ENCODE peak calls at places on chromosomes 2 and 18, in seven cellular contexts. J is mesenchymal stem cell, O is esophagus squamous epithelium, H is aorta, K is GM23248, G is transverse colon, I is colonic mucosa. T is an unnamed sample.

GRCh38 chr2:235740821-235741220 is 247.0 kb downstream of the AGAP1 start:
- DNase-seq in J (no peak), O (no peak), H (no peak), K (no peak), G (peak), I (no peak), T (no peak)

GRCh38 chr18:77143196-77143595 is 10.6 kb upstream of the MBP start:
- DNase-seq in J (no peak), O (no peak), H (no peak), K (no peak), G (no peak), I (no peak), T (no peak)

GRCh38 chr18:37334494-37335125 is 231.0 kb downstream of the CELF4 start:
- DNase-seq in J (no peak), O (no peak), H (no peak), K (peak), G (no peak), I (no peak), T (no peak)

GRCh38 chr2:240428245-240428644 is 7.2 kb upstream of the GPC1 start:
- DNase-seq in J (no peak), O (no peak), H (no peak), K (no peak), G (no peak), I (no peak), T (no peak)

GRCh38 chr2:169705927-169706326 is 11.7 kb downstream of the PHOSPHO2 start:
- DNase-seq in J (peak), O (no peak), H (no peak), K (peak), G (no peak), I (no peak), T (no peak)

GRCh38 chr2:9163306-9164111 is 43.1 kb upstream of the ASAP2 start:
- DNase-seq in J (no peak), O (no peak), H (no peak), K (peak), G (no peak), I (no peak), T (no peak)

GRCh38 chr18:31685097-31686082 is 1.0 kb upstream of the B4GALT6 start:
- DNase-seq in J (peak), O (no peak), H (peak), K (peak), G (peak), I (peak), T (peak)

GRCh38 chr2:234863043-234863934 is 88.5 kb upstream of the SH3BP4 start:
- DNase-seq in J (peak), O (no peak), H (peak), K (peak), G (peak), I (peak), T (peak)

GRCh38 chr2:230814616-230815015 is 50.1 kb upstream of the ITM2C start:
- DNase-seq in J (peak), O (no peak), H (no peak), K (peak), G (no peak), I (no peak), T (no peak)

GRCh38 chr2:69026026-69026425 is 13.0 kb downstream of the ANTXR1 start:
- DNase-seq in J (peak), O (no peak), H (no peak), K (peak), G (peak), I (peak), T (no peak)

GRCh38 chr2:70440621-70441020 is 113.0 kb downstream of the TGFA start:
- DNase-seq in J (no peak), O (no peak), H (no peak), K (no peak), G (no peak), I (no peak), T (no peak)

GRCh38 chr2:141384676-141385075 is 746.1 kb downstream of the LRP1B start:
- DNase-seq in J (peak), O (no peak), H (no peak), K (no peak), G (no peak), I (no peak), T (no peak)

GRCh38 chr2:43254331-43254730 is 27.9 kb upstream of the ZFP36L2 start:
- DNase-seq in J (no peak), O (no peak), H (no peak), K (no peak), G (no peak), I (no peak), T (no peak)

GRCh38 chr2:43250015-43250414 is 23.6 kb upstream of the ZFP36L2 start:
- DNase-seq in J (no peak), O (no peak), H (no peak), K (no peak), G (no peak), I (no peak), T (no peak)

GRCh38 chr2:43248621-43249020 is 22.2 kb upstream of the ZFP36L2 start:
- DNase-seq in J (no peak), O (no peak), H (no peak), K (no peak), G (no peak), I (no peak), T (no peak)

GRCh38 chr2:43255249-43255960 is 29.0 kb upstream of the ZFP36L2 start:
- DNase-seq in J (no peak), O (no peak), H (no peak), K (no peak), G (no peak), I (no peak), T (no peak)

DNA sequence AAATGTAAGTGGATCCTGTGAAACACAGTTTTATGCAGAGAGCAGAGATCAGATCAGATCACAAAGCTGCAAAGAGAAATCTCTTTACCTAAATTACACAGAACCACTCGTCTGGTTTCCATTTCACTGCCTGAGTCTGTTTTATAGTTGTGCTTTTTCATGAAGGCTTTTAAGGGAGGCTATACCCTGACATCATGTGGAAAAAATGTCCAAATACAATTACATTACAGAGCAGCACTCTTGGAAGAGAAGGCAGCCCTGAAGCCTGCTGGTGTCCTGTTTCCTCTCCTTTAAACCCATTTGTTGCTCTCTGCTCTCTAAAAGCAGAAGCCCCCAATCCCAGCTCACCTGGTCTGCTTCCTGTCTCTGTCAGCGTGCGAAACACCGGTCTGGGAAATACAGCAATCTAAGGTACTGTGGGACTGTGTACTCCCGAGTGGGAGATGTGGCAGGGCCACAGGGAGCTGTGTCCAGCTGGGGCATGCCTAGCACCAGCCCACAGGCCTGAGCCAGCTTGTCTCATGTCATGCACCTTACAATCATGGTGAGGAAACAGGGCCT is 24.8 kb upstream of the ZFP36L2 start:
- DNase-seq in J (peak), O (no peak), H (no peak), K (peak), G (no peak), I (no peak), T (no peak)
- H3K27ac ChIP-seq in J (peak), O (peak), H (peak), K (peak), G (peak), I (peak), T (no peak)

GRCh38 chr2:113173563-113174368 is at the start of gene PSD4:
- DNase-seq in J (no peak), O (peak), H (peak), K (no peak), G (peak), I (peak), T (peak)

GRCh38 chr2:113172721-113173562 is 829 bp upstream of the PSD4 start:
- DNase-seq in J (no peak), O (no peak), H (no peak), K (no peak), G (no peak), I (no peak), T (no peak)

GRCh38 chr2:113175101-113175628 is 1.4 kb downstream of the PSD4 start:
- DNase-seq in J (no peak), O (peak), H (no peak), K (no peak), G (peak), I (no peak), T (no peak)

GRCh38 chr2:113175736-113176695 is 2.2 kb downstream of the PSD4 start:
- DNase-seq in J (no peak), O (no peak), H (no peak), K (no peak), G (peak), I (no peak), T (no peak)

GRCh38 chr2:113174369-113174735 is 581 bp downstream of the PSD4 start:
- DNase-seq in J (no peak), O (no peak), H (no peak), K (no peak), G (no peak), I (no peak), T (no peak)
- H3K27ac ChIP-seq in J (no peak), O (peak), H (no peak), K (no peak), G (peak), I (peak), T (no peak)

DNA sequence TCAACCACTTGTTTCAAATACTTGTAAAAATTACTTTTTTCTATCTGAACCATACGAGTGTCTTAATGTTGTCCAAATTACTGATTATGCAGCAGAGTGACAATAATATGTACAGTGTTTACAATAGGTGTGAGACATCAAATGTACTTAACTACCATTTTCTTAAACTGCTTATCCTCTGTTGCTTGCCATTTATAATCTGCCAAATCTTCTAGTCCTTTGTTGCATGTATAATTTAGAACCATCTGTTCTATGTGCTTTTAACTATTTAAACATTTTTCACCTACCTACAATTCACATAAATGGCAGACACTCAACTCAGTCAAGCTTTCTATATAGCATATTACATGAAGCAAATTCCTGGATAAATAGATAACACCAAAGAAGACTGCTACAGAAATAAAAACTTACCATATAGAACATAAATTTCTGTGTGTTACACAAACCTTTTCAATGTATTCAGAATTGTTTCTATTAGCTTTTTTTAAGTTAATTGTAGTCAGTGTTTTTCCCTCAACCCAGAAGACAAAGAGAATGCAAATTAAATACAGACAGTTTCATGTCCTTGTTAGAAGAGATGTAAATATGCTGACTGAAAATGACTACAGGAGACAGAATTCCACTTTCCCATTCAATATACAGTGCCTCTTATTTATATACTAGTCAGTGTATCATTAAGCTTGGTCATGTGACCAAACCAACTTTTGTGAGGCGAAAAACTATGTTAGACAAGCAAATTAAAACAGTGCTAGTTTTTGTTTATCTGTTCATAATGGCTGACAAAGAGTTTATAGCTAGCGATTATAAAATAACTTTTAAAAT is 2.6 kb downstream of the BAZ2B start:
- DNase-seq in J (peak), O (no peak), H (no peak), K (peak), G (no peak), I (no peak), T (no peak)
- H3K27ac ChIP-seq in J (no peak), O (peak), H (no peak), K (peak), G (peak), I (peak), T (peak)

GRCh38 chr2:144595279-144595678 is 75.4 kb upstream of the ZEB2 start:
- DNase-seq in J (no peak), O (no peak), H (no peak), K (no peak), G (no peak), I (no peak), T (no peak)

GRCh38 chr2:144595686-144596073 is 75.8 kb upstream of the ZEB2 start:
- DNase-seq in J (no peak), O (no peak), H (no peak), K (no peak), G (no peak), I (no peak), T (no peak)

GRCh38 chr2:144598906-144599305 is 79.0 kb upstream of the ZEB2 start:
- DNase-seq in J (no peak), O (no peak), H (no peak), K (no peak), G (no peak), I (no peak), T (no peak)

GRCh38 chr2:144597894-144598593 is 78.1 kb upstream of the ZEB2 start:
- DNase-seq in J (no peak), O (no peak), H (no peak), K (no peak), G (no peak), I (no peak), T (no peak)

DNA sequence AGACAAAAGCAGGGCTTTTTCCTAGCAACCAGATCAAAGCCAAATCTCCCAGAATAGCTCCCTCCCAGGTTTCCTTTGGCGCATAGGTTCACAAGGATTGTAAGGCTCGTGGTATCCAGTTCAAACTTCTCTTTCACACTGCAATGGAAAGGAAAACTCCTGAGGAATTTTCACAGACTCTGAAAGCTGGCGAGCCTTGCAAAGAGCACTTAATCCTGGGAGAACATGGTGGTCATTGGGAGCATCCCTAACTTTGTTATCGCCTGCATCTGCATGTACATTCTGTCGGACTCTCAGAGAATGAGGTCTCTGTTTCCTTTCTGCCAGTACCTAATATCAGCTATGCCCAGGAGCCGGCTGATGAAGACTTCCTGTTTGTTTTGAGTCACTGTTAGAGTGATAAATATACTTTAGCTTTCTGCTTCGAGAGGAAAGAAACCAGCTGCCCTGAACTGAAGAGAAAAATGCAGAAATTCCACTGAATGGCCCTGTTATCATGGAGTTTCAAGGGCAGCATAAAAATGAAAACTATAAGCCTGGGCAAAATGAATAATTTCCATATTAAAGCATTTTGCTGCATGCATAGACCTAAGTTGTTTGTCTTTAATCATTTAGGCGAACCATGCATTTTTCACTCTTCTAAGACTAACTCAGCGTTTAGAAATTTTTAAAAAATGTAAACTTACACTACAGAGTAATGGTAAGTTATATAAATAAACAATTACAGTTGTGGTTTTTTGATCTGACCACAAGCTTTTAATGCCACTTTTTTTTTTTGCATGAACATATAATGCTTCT is 76.4 kb upstream of the ZEB2 start:
- DNase-seq in J (peak), O (no peak), H (no peak), K (peak), G (no peak), I (no peak), T (no peak)
- H3K27ac ChIP-seq in J (peak), O (no peak), H (peak), K (no peak), G (no peak), I (no peak), T (peak)

GRCh38 chr18:6752200-6752873 is 22.8 kb downstream of the ARHGAP28 start:
- DNase-seq in J (peak), O (no peak), H (no peak), K (peak), G (no peak), I (no peak), T (no peak)

GRCh38 chr18:6747646-6748045 is 18.1 kb downstream of the ARHGAP28 start:
- DNase-seq in J (peak), O (no peak), H (no peak), K (peak), G (no peak), I (no peak), T (no peak)

GRCh38 chr18:6748241-6748640 is 18.7 kb downstream of the ARHGAP28 start:
- DNase-seq in J (no peak), O (no peak), H (no peak), K (no peak), G (no peak), I (no peak), T (no peak)

GRCh38 chr18:6750411-6750810 is 20.9 kb downstream of the ARHGAP28 start:
- DNase-seq in J (no peak), O (no peak), H (no peak), K (no peak), G (no peak), I (no peak), T (no peak)

DNA sequence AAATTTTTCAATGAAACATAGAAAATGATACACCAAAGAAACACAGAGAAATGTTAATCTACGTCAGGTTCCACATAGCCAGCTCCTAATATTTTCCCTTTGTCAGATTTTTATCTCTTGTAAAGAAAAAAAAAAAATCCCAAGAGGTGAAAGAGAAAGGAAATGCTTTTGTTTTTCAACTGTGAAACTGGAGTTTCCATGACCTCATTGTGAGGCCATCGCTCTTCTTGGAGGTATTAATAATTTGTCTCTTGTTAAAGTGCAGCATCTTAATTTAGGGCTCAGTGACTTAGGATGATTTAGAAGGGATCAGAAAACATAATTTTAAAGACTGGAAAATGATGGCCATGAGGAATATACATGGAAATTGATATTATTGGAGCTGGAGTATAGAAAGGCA is 21.7 kb downstream of the ARHGAP28 start:
- DNase-seq in J (no peak), O (no peak), H (no peak), K (no peak), G (no peak), I (no peak), T (no peak)
- H3K27ac ChIP-seq in J (no peak), O (peak), H (no peak), K (no peak), G (no peak), I (no peak), T (no peak)

DNA sequence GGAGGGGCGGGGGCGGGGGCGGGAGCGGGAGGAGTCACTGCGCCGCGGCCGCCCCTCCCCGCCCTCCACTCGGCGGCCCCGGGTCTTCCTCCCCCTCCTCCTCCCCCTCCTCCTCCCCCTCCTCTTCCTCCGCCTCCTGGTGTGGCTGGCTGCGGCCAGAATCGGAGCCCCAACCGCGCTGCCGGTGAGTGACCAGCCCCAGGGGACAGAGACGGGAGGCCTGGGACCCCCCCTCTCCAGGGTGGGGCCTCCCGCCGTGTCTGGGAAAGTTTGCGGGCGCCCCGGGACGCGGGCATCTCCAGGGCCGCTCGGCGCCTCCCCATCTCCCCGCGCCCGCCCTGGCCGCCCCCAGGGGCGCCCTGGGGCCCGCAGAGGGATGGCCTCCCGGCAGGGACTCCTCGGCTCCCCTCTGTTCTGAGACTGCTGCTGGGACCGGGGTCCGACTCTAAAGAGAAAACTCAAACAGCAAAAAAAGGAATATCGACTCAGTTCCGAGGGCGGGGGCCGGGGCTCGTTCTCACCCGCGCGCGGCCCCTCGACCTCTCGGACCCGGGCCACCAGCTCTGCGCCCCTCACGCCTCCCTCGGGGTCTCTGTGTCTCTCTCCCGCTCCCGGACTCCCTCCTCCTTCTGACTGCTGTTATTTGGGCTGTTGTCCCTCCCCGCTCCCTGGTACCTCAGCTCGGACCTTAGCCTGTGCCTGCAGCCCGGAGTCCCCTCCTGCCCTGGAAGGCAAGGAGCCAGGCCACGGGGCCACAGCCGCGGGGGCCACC is at the start of gene STON1:
- DNase-seq in J (peak), O (no peak), H (peak), K (peak), G (peak), I (peak), T (no peak)
- H3K27ac ChIP-seq in J (peak), O (peak), H (no peak), K (peak), G (peak), I (peak), T (peak)

GRCh38 chr2:33215299-33215698 is 261.1 kb upstream of the RASGRP3 start:
- DNase-seq in J (peak), O (no peak), H (peak), K (peak), G (no peak), I (no peak), T (no peak)
- H3K27ac ChIP-seq in J (peak), O (no peak), H (peak), K (peak), G (no peak), I (no peak), T (no peak)

GRCh38 chr2:19711470-19712372 is 190.1 kb downstream of the TTC32 start:
- DNase-seq in J (peak), O (no peak), H (peak), K (peak), G (peak), I (peak), T (no peak)
- H3K27ac ChIP-seq in J (peak), O (no peak), H (no peak), K (peak), G (no peak), I (no peak), T (no peak)

GRCh38 chr2:206163251-206163880 is 3.7 kb downstream of the EEF1B2 start:
- DNase-seq in J (no peak), O (no peak), H (no peak), K (peak), G (no peak), I (no peak), T (no peak)
- H3K27ac ChIP-seq in J (no peak), O (no peak), H (no peak), K (peak), G (no peak), I (no peak), T (no peak)

T was measured in substantia nigra.